ENCODE peak calls at places on chromosomes 6 and 20, in nine cellular contexts. One of them, this sample, is unnamed.
A peak's percentile ranks its signal among the peaks of the same experiment; 100 is the strongest.

GRCh38 chr6:133240511-133241087 is 558 bp upstream of the EYA4 start:
- DNase-seq in colonic mucosa: no peak
- DNase-seq in cardiac muscle cell: peak; percentile 42
- DNase-seq in endodermal cell: peak; percentile 85
- DNase-seq in esophagus muscularis mucosa: no peak
- DNase-seq in fibroblast of lung: peak; percentile 83
- DNase-seq in breast epithelium: no peak
- DNase-seq in mammary epithelial cell: no peak
- DNase-seq in Peyer's patch: no peak
- DNase-seq in this sample: peak; percentile 77

GRCh38 chr6:69026243-69026642 is 391.2 kb downstream of the ADGRB3 start:
- DNase-seq in mammary epithelial cell: peak; percentile 4
- DNase-seq in Peyer's patch: no peak
- DNase-seq in esophagus muscularis mucosa: no peak
- DNase-seq in breast epithelium: no peak
- DNase-seq in colonic mucosa: no peak
- DNase-seq in cardiac muscle cell: no peak
- DNase-seq in endodermal cell: no peak
- DNase-seq in fibroblast of lung: no peak
- DNase-seq in this sample: no peak

GRCh38 chr6:162778603-162779002 is 50.8 kb downstream of the PACRG start:
- DNase-seq in fibroblast of lung: no peak
- DNase-seq in cardiac muscle cell: no peak
- DNase-seq in breast epithelium: no peak
- DNase-seq in endodermal cell: no peak
- DNase-seq in esophagus muscularis mucosa: no peak
- DNase-seq in Peyer's patch: no peak
- DNase-seq in colonic mucosa: no peak
- DNase-seq in mammary epithelial cell: no peak
- DNase-seq in this sample: no peak

GRCh38 chr20:43477193-43477592 is 19.5 kb downstream of the SRSF6 start:
- DNase-seq in cardiac muscle cell: no peak
- DNase-seq in endodermal cell: peak; percentile 4
- DNase-seq in Peyer's patch: no peak
- DNase-seq in esophagus muscularis mucosa: no peak
- DNase-seq in fibroblast of lung: no peak
- DNase-seq in mammary epithelial cell: no peak
- DNase-seq in colonic mucosa: no peak
- DNase-seq in breast epithelium: no peak
- DNase-seq in this sample: no peak

GRCh38 chr6:170251776-170252571 is 38.9 kb downstream of the DLL1 start:
- DNase-seq in colonic mucosa: no peak
- DNase-seq in Peyer's patch: no peak
- DNase-seq in endodermal cell: no peak
- DNase-seq in cardiac muscle cell: no peak
- DNase-seq in fibroblast of lung: no peak
- DNase-seq in esophagus muscularis mucosa: no peak
- DNase-seq in mammary epithelial cell: no peak
- DNase-seq in breast epithelium: no peak
- DNase-seq in this sample: no peak

GRCh38 chr6:149112976-149113375 is 204.5 kb upstream of the TAB2 start:
- DNase-seq in breast epithelium: no peak
- DNase-seq in Peyer's patch: no peak
- DNase-seq in mammary epithelial cell: no peak
- DNase-seq in esophagus muscularis mucosa: no peak
- DNase-seq in colonic mucosa: no peak
- DNase-seq in endodermal cell: no peak
- DNase-seq in cardiac muscle cell: no peak
- DNase-seq in fibroblast of lung: no peak
- DNase-seq in this sample: no peak

GRCh38 chr6:7264686-7265384 is 48.2 kb downstream of the SSR1 start:
- DNase-seq in cardiac muscle cell: no peak
- DNase-seq in fibroblast of lung: no peak
- DNase-seq in breast epithelium: no peak
- DNase-seq in colonic mucosa: no peak
- DNase-seq in mammary epithelial cell: no peak
- DNase-seq in esophagus muscularis mucosa: no peak
- DNase-seq in endodermal cell: no peak
- DNase-seq in Peyer's patch: no peak
- DNase-seq in this sample: peak; percentile 13

GRCh38 chr20:17662333-17663039 is 19.6 kb downstream of the RRBP1 start:
- DNase-seq in mammary epithelial cell: no peak
- DNase-seq in endodermal cell: no peak
- DNase-seq in esophagus muscularis mucosa: no peak
- DNase-seq in cardiac muscle cell: peak; percentile 96
- DNase-seq in colonic mucosa: no peak
- DNase-seq in fibroblast of lung: peak; percentile 46
- DNase-seq in breast epithelium: no peak
- DNase-seq in Peyer's patch: no peak
- DNase-seq in this sample: peak; percentile 81

GRCh38 chr20:57583289-57584257 is 22.7 kb downstream of the PCK1 start:
- DNase-seq in mammary epithelial cell: no peak
- DNase-seq in cardiac muscle cell: no peak
- DNase-seq in colonic mucosa: no peak
- DNase-seq in Peyer's patch: peak; percentile 41
- DNase-seq in breast epithelium: no peak
- DNase-seq in esophagus muscularis mucosa: no peak
- DNase-seq in endodermal cell: no peak
- DNase-seq in fibroblast of lung: no peak
- DNase-seq in this sample: no peak

GRCh38 chr6:35092362-35093117 is 48.6 kb downstream of the TCP11 start:
- DNase-seq in cardiac muscle cell: peak; percentile 75
- DNase-seq in Peyer's patch: no peak
- DNase-seq in endodermal cell: no peak
- DNase-seq in breast epithelium: no peak
- DNase-seq in colonic mucosa: peak; percentile 16
- DNase-seq in fibroblast of lung: peak; percentile 44
- DNase-seq in esophagus muscularis mucosa: no peak
- DNase-seq in mammary epithelial cell: peak; percentile 76
- DNase-seq in this sample: peak; percentile 57

GRCh38 chr6:139644821-139645220 is 270.4 kb upstream of the CITED2 start:
- DNase-seq in Peyer's patch: no peak
- DNase-seq in endodermal cell: no peak
- DNase-seq in cardiac muscle cell: peak; percentile 69
- DNase-seq in fibroblast of lung: peak; percentile 31
- DNase-seq in mammary epithelial cell: no peak
- DNase-seq in breast epithelium: no peak
- DNase-seq in esophagus muscularis mucosa: no peak
- DNase-seq in colonic mucosa: no peak
- DNase-seq in this sample: no peak

GRCh38 chr6:43247115-43247999 is 4.1 kb downstream of the TTBK1 start:
- DNase-seq in colonic mucosa: peak; percentile 84
- DNase-seq in Peyer's patch: peak; percentile 83
- DNase-seq in breast epithelium: peak; percentile 78
- DNase-seq in esophagus muscularis mucosa: no peak
- DNase-seq in cardiac muscle cell: peak; percentile 52
- DNase-seq in mammary epithelial cell: peak; percentile 27
- DNase-seq in endodermal cell: peak; percentile 95
- DNase-seq in fibroblast of lung: peak; percentile 32
- DNase-seq in this sample: peak; percentile 79

GRCh38 chr20:38242848-38243449 is 17.6 kb downstream of the KIAA1755 start:
- DNase-seq in mammary epithelial cell: no peak
- DNase-seq in colonic mucosa: no peak
- DNase-seq in breast epithelium: no peak
- DNase-seq in fibroblast of lung: no peak
- DNase-seq in esophagus muscularis mucosa: no peak
- DNase-seq in Peyer's patch: no peak
- DNase-seq in cardiac muscle cell: no peak
- DNase-seq in endodermal cell: peak; percentile 86
- DNase-seq in this sample: no peak

GRCh38 chr6:43509142-43509983 is 783 bp downstream of the LRRC73 start:
- DNase-seq in endodermal cell: peak; percentile 71
- DNase-seq in fibroblast of lung: no peak
- DNase-seq in Peyer's patch: no peak
- DNase-seq in mammary epithelial cell: no peak
- DNase-seq in breast epithelium: no peak
- DNase-seq in esophagus muscularis mucosa: no peak
- DNase-seq in cardiac muscle cell: no peak
- DNase-seq in colonic mucosa: no peak
- DNase-seq in this sample: peak; percentile 72

GRCh38 chr6:15297895-15298590 is 52.2 kb downstream of the JARID2 start:
- DNase-seq in esophagus muscularis mucosa: no peak
- DNase-seq in mammary epithelial cell: no peak
- DNase-seq in cardiac muscle cell: peak; percentile 73
- DNase-seq in endodermal cell: no peak
- DNase-seq in breast epithelium: no peak
- DNase-seq in colonic mucosa: no peak
- DNase-seq in fibroblast of lung: peak; percentile 57
- DNase-seq in Peyer's patch: no peak
- DNase-seq in this sample: no peak

GRCh38 chr6:132931937-132932336 is 117.6 kb downstream of the RPS12 start:
- DNase-seq in mammary epithelial cell: peak; percentile 34
- DNase-seq in esophagus muscularis mucosa: no peak
- DNase-seq in Peyer's patch: no peak
- DNase-seq in cardiac muscle cell: peak; percentile 93
- DNase-seq in breast epithelium: no peak
- DNase-seq in colonic mucosa: no peak
- DNase-seq in endodermal cell: no peak
- DNase-seq in fibroblast of lung: peak; percentile 84
- DNase-seq in this sample: no peak

GRCh38 chr20:8018928-8019177 is 708 bp downstream of the TMX4 start:
- DNase-seq in endodermal cell: no peak
- DNase-seq in esophagus muscularis mucosa: no peak
- DNase-seq in mammary epithelial cell: no peak
- DNase-seq in colonic mucosa: no peak
- DNase-seq in fibroblast of lung: peak; percentile 42
- DNase-seq in breast epithelium: no peak
- DNase-seq in cardiac muscle cell: peak; percentile 49
- DNase-seq in Peyer's patch: no peak
- DNase-seq in this sample: no peak

GRCh38 chr20:48523191-48523757 is 304.5 kb downstream of the PREX1 start:
- DNase-seq in fibroblast of lung: peak; percentile 57
- DNase-seq in endodermal cell: peak; percentile 86
- DNase-seq in mammary epithelial cell: peak; percentile 47
- DNase-seq in breast epithelium: no peak
- DNase-seq in colonic mucosa: no peak
- DNase-seq in esophagus muscularis mucosa: no peak
- DNase-seq in Peyer's patch: no peak
- DNase-seq in cardiac muscle cell: peak; percentile 91
- DNase-seq in this sample: no peak

GRCh38 chr6:121435444-121436069 is at the start of gene GJA1:
- DNase-seq in Peyer's patch: no peak
- DNase-seq in fibroblast of lung: peak; percentile 88
- DNase-seq in esophagus muscularis mucosa: no peak
- DNase-seq in breast epithelium: no peak
- DNase-seq in endodermal cell: peak; percentile 87
- DNase-seq in cardiac muscle cell: peak; percentile 85
- DNase-seq in colonic mucosa: peak; percentile 47
- DNase-seq in mammary epithelial cell: peak; percentile 83
- DNase-seq in this sample: no peak

GRCh38 chr20:34703061-34703572 is 1.0 kb upstream of the TP53INP2 start:
- DNase-seq in breast epithelium: no peak
- DNase-seq in mammary epithelial cell: no peak
- DNase-seq in fibroblast of lung: no peak
- DNase-seq in cardiac muscle cell: no peak
- DNase-seq in colonic mucosa: no peak
- DNase-seq in Peyer's patch: no peak
- DNase-seq in esophagus muscularis mucosa: no peak
- DNase-seq in endodermal cell: no peak
- DNase-seq in this sample: no peak
- H3K27ac ChIP-seq in breast epithelium: peak overlapping the region; percentile 100
- H3K27ac ChIP-seq in mammary epithelial cell: no peak overlapping the region
- H3K27ac ChIP-seq in fibroblast of lung: no peak overlapping the region
- H3K27ac ChIP-seq in cardiac muscle cell: no peak overlapping the region
- H3K27ac ChIP-seq in colonic mucosa: peak overlapping the region; percentile 95
- H3K27ac ChIP-seq in Peyer's patch: peak overlapping the region; percentile 99
- H3K27ac ChIP-seq in esophagus muscularis mucosa: peak overlapping the region; percentile 100
- H3K27ac ChIP-seq in endodermal cell: no peak overlapping the region
- H3K27ac ChIP-seq in this sample: no peak overlapping the region

GRCh38 chr6:46381579-46381978 is 109.7 kb downstream of the RCAN2 start:
- DNase-seq in breast epithelium: no peak
- DNase-seq in Peyer's patch: no peak
- DNase-seq in endodermal cell: no peak
- DNase-seq in colonic mucosa: peak; percentile 36
- DNase-seq in mammary epithelial cell: no peak
- DNase-seq in cardiac muscle cell: no peak
- DNase-seq in esophagus muscularis mucosa: no peak
- DNase-seq in fibroblast of lung: no peak
- DNase-seq in this sample: no peak

GRCh38 chr6:46378882-46379405 is 112.3 kb downstream of the RCAN2 start:
- DNase-seq in endodermal cell: no peak
- DNase-seq in breast epithelium: no peak
- DNase-seq in colonic mucosa: peak; percentile 25
- DNase-seq in cardiac muscle cell: no peak
- DNase-seq in fibroblast of lung: no peak
- DNase-seq in mammary epithelial cell: peak; percentile 1
- DNase-seq in Peyer's patch: no peak
- DNase-seq in esophagus muscularis mucosa: no peak
- DNase-seq in this sample: no peak

GRCh38 chr6:46378161-46378881 is 112.9 kb downstream of the RCAN2 start:
- DNase-seq in Peyer's patch: no peak
- DNase-seq in cardiac muscle cell: no peak
- DNase-seq in colonic mucosa: no peak
- DNase-seq in esophagus muscularis mucosa: no peak
- DNase-seq in fibroblast of lung: no peak
- DNase-seq in breast epithelium: no peak
- DNase-seq in endodermal cell: no peak
- DNase-seq in mammary epithelial cell: no peak
- DNase-seq in this sample: no peak

GRCh38 chr6:46380152-46380807 is 111.0 kb downstream of the RCAN2 start:
- DNase-seq in cardiac muscle cell: no peak
- DNase-seq in colonic mucosa: no peak
- DNase-seq in mammary epithelial cell: no peak
- DNase-seq in fibroblast of lung: no peak
- DNase-seq in Peyer's patch: no peak
- DNase-seq in esophagus muscularis mucosa: no peak
- DNase-seq in endodermal cell: no peak
- DNase-seq in breast epithelium: no peak
- DNase-seq in this sample: no peak

GRCh38 chr6:46381057-46381456 is 110.2 kb downstream of the RCAN2 start:
- DNase-seq in colonic mucosa: peak; percentile 34
- DNase-seq in endodermal cell: no peak
- DNase-seq in mammary epithelial cell: no peak
- DNase-seq in breast epithelium: no peak
- DNase-seq in fibroblast of lung: no peak
- DNase-seq in Peyer's patch: no peak
- DNase-seq in cardiac muscle cell: no peak
- DNase-seq in esophagus muscularis mucosa: no peak
- DNase-seq in this sample: no peak
- H3K4me1 ChIP-seq in colonic mucosa: peaks cover 2% of the 10 kb centered on the region
- H3K4me1 ChIP-seq in endodermal cell: peaks cover 7% of the 10 kb centered on the region
- H3K4me1 ChIP-seq in mammary epithelial cell: no peaks in the 10 kb centered on the region
- H3K4me1 ChIP-seq in breast epithelium: no peaks in the 10 kb centered on the region
- H3K4me1 ChIP-seq in fibroblast of lung: no peaks in the 10 kb centered on the region
- H3K4me1 ChIP-seq in Peyer's patch: no peaks in the 10 kb centered on the region
- H3K4me1 ChIP-seq in cardiac muscle cell: peaks cover 8% of the 10 kb centered on the region
- H3K4me1 ChIP-seq in esophagus muscularis mucosa: peaks cover 38% of the 10 kb centered on the region
- H3K4me1 ChIP-seq in this sample: peaks cover 17% of the 10 kb centered on the region

GRCh38 chr20:11000416-11000815 is 326.6 kb upstream of the JAG1 start:
- DNase-seq in fibroblast of lung: no peak
- DNase-seq in Peyer's patch: no peak
- DNase-seq in esophagus muscularis mucosa: no peak
- DNase-seq in endodermal cell: no peak
- DNase-seq in colonic mucosa: no peak
- DNase-seq in breast epithelium: no peak
- DNase-seq in mammary epithelial cell: no peak
- DNase-seq in cardiac muscle cell: no peak
- DNase-seq in this sample: no peak
- H3K4me3 ChIP-seq in fibroblast of lung: no peak overlapping the region
- H3K4me3 ChIP-seq in Peyer's patch: no peak overlapping the region
- H3K4me3 ChIP-seq in esophagus muscularis mucosa: no peak overlapping the region
- H3K4me3 ChIP-seq in endodermal cell: no peak overlapping the region
- H3K4me3 ChIP-seq in colonic mucosa: no peak overlapping the region
- H3K4me3 ChIP-seq in breast epithelium: no peak overlapping the region
- H3K4me3 ChIP-seq in mammary epithelial cell: no peak overlapping the region
- H3K4me3 ChIP-seq in cardiac muscle cell: no peak overlapping the region
- H3K4me3 ChIP-seq in this sample: no peak overlapping the region

GRCh38 chr6:29680904-29681303 is at the start of gene ZFP57:
- DNase-seq in esophagus muscularis mucosa: no peak
- DNase-seq in endodermal cell: no peak
- DNase-seq in breast epithelium: no peak
- DNase-seq in mammary epithelial cell: no peak
- DNase-seq in Peyer's patch: no peak
- DNase-seq in cardiac muscle cell: no peak
- DNase-seq in fibroblast of lung: no peak
- DNase-seq in colonic mucosa: no peak
- DNase-seq in this sample: no peak
- H3K27ac ChIP-seq in esophagus muscularis mucosa: no peak within 1 kb of the TSS
- H3K27ac ChIP-seq in endodermal cell: no peak within 1 kb of the TSS
- H3K27ac ChIP-seq in breast epithelium: peak within 1 kb of the TSS; percentile 69
- H3K27ac ChIP-seq in mammary epithelial cell: peak within 1 kb of the TSS; percentile 54
- H3K27ac ChIP-seq in Peyer's patch: no peak within 1 kb of the TSS
- H3K27ac ChIP-seq in cardiac muscle cell: no peak within 1 kb of the TSS
- H3K27ac ChIP-seq in fibroblast of lung: no peak within 1 kb of the TSS
- H3K27ac ChIP-seq in colonic mucosa: no peak within 1 kb of the TSS
- H3K27ac ChIP-seq in this sample: no peak within 1 kb of the TSS

This sample was measured in right cardiac atrium.